ENCODE peak calls at places on chromosomes 7 and 10, in six cellular contexts. T is T follicular helper cell; W is stimulated activated CD4-positive, alpha-beta T cell treated with anti-CD3 and anti-CD28 coated beads, Interleukin-4, amount 100 ng/mL, for 1 hour; F is psoas muscle; C is MV-4-11; X is LoVo. Q is an unnamed sample.

GRCh38 chr10:14507156-14507555 is 176.4 kb upstream of the FRMD4A start:
- DNase-seq in X (no peak), C (no peak), W (no peak), T (peak), F (no peak), Q (peak)

GRCh38 chr10:124081547-124082140 is 11.8 kb downstream of the CHST15 start:
- DNase-seq in T (no peak), X (no peak), F (no peak), W (no peak), C (no peak), Q (no peak)

GRCh38 chr10:74855027-74855426 is 28.6 kb downstream of the KAT6B start:
- DNase-seq in F (no peak), T (no peak), W (no peak), X (no peak), C (no peak), Q (no peak)

GRCh38 chr10:18340496-18341051 is 200.3 kb downstream of the CACNB2 start:
- DNase-seq in T (no peak), C (no peak), F (no peak), X (no peak), W (no peak), Q (no peak)

GRCh38 chr7:685540-685939 is 41.0 kb upstream of the DNAAF5 start:
- DNase-seq in F (no peak), X (no peak), W (no peak), T (no peak), C (no peak), Q (no peak)

GRCh38 chr7:12291870-12292269 is 80.8 kb downstream of the TMEM106B start:
- DNase-seq in X (no peak), W (no peak), C (no peak), T (no peak), F (no peak), Q (no peak)

GRCh38 chr10:106931159-106931852 is 233.2 kb downstream of the SORCS1 start:
- DNase-seq in F (no peak), X (no peak), W (no peak), C (peak), T (no peak), Q (no peak)

GRCh38 chr7:158442260-158442659 is 145.4 kb downstream of the PTPRN2 start:
- DNase-seq in W (no peak), T (no peak), X (peak), F (no peak), C (no peak), Q (peak)